ENCODE peak calls at places on chromosomes 6 and 20, in four cellular contexts. R is mesenteric fat pad, S is GDM1, B is A172. C is an unnamed sample.
A peak's percentile ranks its signal among the peaks of the same experiment; 100 is the strongest.

GRCh38 chr20:37538003-37538402 is 10.3 kb upstream of the BLCAP start:
- DNase-seq in R (peak; percentile 9), S (no peak), B (peak; percentile 48), C (peak; percentile 65)

GRCh38 chr20:24703284-24703610 is 233.8 kb downstream of the SYNDIG1 start:
- DNase-seq in B (no peak), R (no peak), S (no peak), C (no peak)

GRCh38 chr6:41548098-41548840 is 2.1 kb downstream of the FOXP4 start:
- DNase-seq in B (no peak), R (no peak), S (no peak), C (no peak)

GRCh38 chr6:3698021-3698420 is 53.5 kb downstream of the PXDC1 start:
- DNase-seq in B (peak; percentile 78), R (no peak), S (no peak), C (peak; percentile 77)

GRCh38 chr6:151004415-151005024 is 139.0 kb downstream of the MTHFD1L start:
- DNase-seq in R (no peak), B (peak; percentile 85), S (peak; percentile 1), C (peak; percentile 94)

GRCh38 chr6:80132942-80133517 is 26.6 kb downstream of the BCKDHB start:
- DNase-seq in R (no peak), S (no peak), B (peak; percentile 51), C (peak; percentile 90)

GRCh38 chr6:158707826-158708225 is 58.0 kb downstream of the SYTL3 start:
- DNase-seq in R (no peak), S (no peak), B (peak; percentile 52), C (peak; percentile 55)

GRCh38 chr20:62887147-62887859 is 25.7 kb upstream of the TCFL5 start:
- DNase-seq in R (no peak), S (peak; percentile 85), B (peak; percentile 73), C (peak; percentile 98)

GRCh38 chr6:149132336-149132735 is 185.2 kb upstream of the TAB2 start:
- DNase-seq in B (no peak), S (no peak), R (no peak), C (no peak)

GRCh38 chr6:170529839-170530520 is 23.1 kb downstream of the PSMB1 start:
- DNase-seq in R (no peak), B (peak; percentile 74), S (peak; percentile 19), C (peak; percentile 90)

GRCh38 chr20:61874421-61875068 is 191.1 kb downstream of the TAF4 start:
- DNase-seq in S (no peak), B (no peak), R (no peak), C (peak; percentile 45)

GRCh38 chr6:124495316-124496176 is 466.7 kb upstream of the RNF217 start:
- DNase-seq in S (no peak), B (no peak), R (no peak), C (no peak)

GRCh38 chr6:110874880-110875547 is 429 bp downstream of the AMD1 start:
- DNase-seq in S (no peak), R (no peak), B (no peak), C (no peak)